ENCODE peak calls at places on chromosomes 1 and 21, in seven cellular contexts. U, J, C, B, F, T and Z are unnamed samples.

GRCh38 chr1:160615660-160616059 is 31.2 kb downstream of the SLAMF1 start:
- DNase-seq in U (no peak), J (no peak), C (no peak), B (no peak), F (no peak), T (no peak), Z (no peak)

GRCh38 chr21:27631471-27631870 is 664.6 kb upstream of the ADAMTS5 start:
- DNase-seq in U (peak), J (no peak), C (no peak), B (no peak), F (no peak), T (no peak), Z (no peak)

GRCh38 chr1:76620371-76620770 is 246.9 kb upstream of the ST6GALNAC5 start:
- DNase-seq in U (no peak), J (no peak), C (no peak), B (no peak), F (no peak), T (no peak), Z (no peak)

GRCh38 chr1:8680628-8681316 is 136.7 kb downstream of the RERE start:
- DNase-seq in U (no peak), J (no peak), C (no peak), B (no peak), F (peak), T (no peak), Z (no peak)

GRCh38 chr1:10788592-10789006 is 7.8 kb downstream of the CASZ1 start:
- DNase-seq in U (no peak), J (peak), C (no peak), B (peak), F (no peak), T (peak), Z (peak)

GRCh38 chr1:92380867-92381266 is 82.0 kb downstream of the RPAP2 start:
- DNase-seq in U (no peak), J (no peak), C (no peak), B (no peak), F (no peak), T (no peak), Z (no peak)

GRCh38 chr21:43929217-43929971 is 64.4 kb downstream of the AGPAT3 start:
- DNase-seq in U (no peak), J (no peak), C (no peak), B (no peak), F (no peak), T (no peak), Z (no peak)

GRCh38 chr1:23611601-23612327 is 52.5 kb upstream of the ID3 start:
- DNase-seq in U (no peak), J (no peak), C (no peak), B (no peak), F (peak), T (no peak), Z (no peak)

GRCh38 chr1:220879509-220880366 is 495 bp downstream of the HLX start:
- DNase-seq in U (peak), J (peak), C (no peak), B (peak), F (peak), T (peak), Z (peak)

GRCh38 chr1:222009105-222009730 is 267.3 kb upstream of the DUSP10 start:
- DNase-seq in U (peak), J (peak), C (no peak), B (peak), F (peak), T (peak), Z (peak)

GRCh38 chr1:47437518-47438320 is at the start of gene FOXD2:
- DNase-seq in U (peak), J (peak), C (peak), B (peak), F (peak), T (peak), Z (peak)

GRCh38 chr1:216221260-216221700 is 202.0 kb downstream of the USH2A start:
- DNase-seq in U (peak), J (peak), C (peak), B (peak), F (peak), T (peak), Z (peak)

GRCh38 chr1:206824327-206824726 is 41.1 kb upstream of the IL20 start:
- DNase-seq in U (no peak), J (no peak), C (no peak), B (no peak), F (peak), T (no peak), Z (no peak)

GRCh38 chr1:229097356-229097755 is 173.6 kb upstream of the RAB4A start:
- DNase-seq in U (no peak), J (no peak), C (no peak), B (no peak), F (no peak), T (no peak), Z (no peak)

GRCh38 chr1:44036409-44037111 is 5.3 kb upstream of the SLC6A9 start:
- DNase-seq in U (peak), J (peak), C (peak), B (peak), F (peak), T (peak), Z (peak)

GRCh38 chr1:15089244-15089992 is 64.1 kb upstream of the TMEM51 start:
- DNase-seq in U (no peak), J (peak), C (no peak), B (peak), F (no peak), T (no peak), Z (no peak)

DNA sequence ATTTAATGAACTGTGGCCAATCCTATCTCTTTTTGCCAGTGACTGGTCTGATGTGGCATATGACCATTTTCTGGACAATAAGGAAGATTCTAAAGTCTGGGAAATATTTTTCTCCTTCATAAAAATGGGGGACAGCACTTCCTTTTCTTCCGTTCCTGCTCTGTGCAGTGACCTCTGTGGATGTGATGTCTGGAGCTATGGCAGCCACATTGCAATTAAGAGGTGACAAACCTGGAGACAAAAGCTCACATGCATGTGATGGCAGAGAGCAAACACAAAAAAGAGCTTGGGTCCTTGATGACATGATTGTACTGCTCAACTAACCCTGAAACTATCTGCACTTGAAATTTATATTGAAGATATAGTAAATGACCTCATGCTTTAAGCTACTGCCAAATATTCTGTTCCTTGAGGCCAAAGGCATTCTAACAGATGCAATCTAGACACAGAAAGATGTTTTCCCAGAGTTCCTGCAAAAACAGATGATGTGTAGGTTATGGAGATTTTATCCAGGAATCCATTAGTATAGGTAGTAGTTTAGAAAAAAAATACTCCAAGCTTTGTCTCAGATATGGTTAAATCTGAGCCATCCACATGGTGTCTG is 2.2 kb upstream of the MAGI3 start:
- DNase-seq in U (peak), J (peak), C (no peak), B (no peak), F (no peak), T (no peak), Z (no peak)
- TF ChIP-seq EZH2 in U (no peak), J (no peak), C (no peak), B (no peak), F (no peak), T (no peak), Z (no peak)

GRCh38 chr1:58346076-58346435 is 200.5 kb downstream of the OMA1 start:
- DNase-seq in U (no peak), J (no peak), C (no peak), B (no peak), F (no peak), T (no peak), Z (no peak)
- H3K27ac ChIP-seq in U (no peak), J (no peak), C (no peak), B (no peak), F (no peak), T (no peak), Z (peak)

GRCh38 chr1:31372051-31372450 is 825 bp downstream of the FABP3 start:
- DNase-seq in U (no peak), J (no peak), C (no peak), B (no peak), F (no peak), T (no peak), Z (no peak)

GRCh38 chr1:31372961-31373896 is at the start of gene FABP3:
- DNase-seq in U (peak), J (peak), C (no peak), B (peak), F (no peak), T (peak), Z (peak)

GRCh38 chr1:31371560-31371959 is 1.3 kb downstream of the FABP3 start:
- DNase-seq in U (no peak), J (no peak), C (no peak), B (no peak), F (no peak), T (no peak), Z (no peak)

GRCh38 chr1:31374511-31375196 is 1.8 kb upstream of the FABP3 start:
- DNase-seq in U (peak), J (peak), C (no peak), B (no peak), F (no peak), T (no peak), Z (no peak)

DNA sequence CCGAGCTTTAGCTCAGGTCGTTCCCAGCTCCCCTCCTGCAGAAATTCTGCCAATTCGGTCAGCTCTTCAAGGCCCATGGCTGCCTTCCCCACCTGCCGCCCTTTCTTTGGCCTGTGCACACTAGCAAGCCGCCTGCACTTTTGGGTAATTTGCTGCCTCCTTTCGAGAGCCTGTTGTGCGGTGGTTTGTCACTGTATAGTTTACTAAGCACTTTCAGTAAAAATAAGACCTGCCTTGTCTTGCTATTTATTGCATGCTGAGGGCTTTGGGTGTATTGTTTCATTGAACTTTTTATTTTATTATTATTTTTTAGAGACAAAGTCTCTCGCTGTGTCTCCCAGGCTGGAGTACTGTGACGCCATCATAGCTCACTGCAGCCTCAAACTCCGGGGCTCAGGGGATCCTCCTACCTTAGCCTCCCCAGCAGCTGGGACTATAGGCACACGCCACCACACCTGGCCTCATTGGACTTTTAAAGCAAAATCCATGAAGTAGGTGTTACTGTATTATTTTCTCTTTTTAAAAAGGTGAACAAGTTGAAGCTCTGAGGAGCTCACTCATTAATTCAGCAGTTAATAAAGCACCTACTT is 1.1 kb upstream of the FABP3 start:
- DNase-seq in U (no peak), J (no peak), C (no peak), B (no peak), F (no peak), T (no peak), Z (no peak)
- TF ChIP-seq EZH2phosphoT487 in U (no peak), J (no peak), C (no peak), B (no peak), F (no peak), T (no peak), Z (no peak)

DNA sequence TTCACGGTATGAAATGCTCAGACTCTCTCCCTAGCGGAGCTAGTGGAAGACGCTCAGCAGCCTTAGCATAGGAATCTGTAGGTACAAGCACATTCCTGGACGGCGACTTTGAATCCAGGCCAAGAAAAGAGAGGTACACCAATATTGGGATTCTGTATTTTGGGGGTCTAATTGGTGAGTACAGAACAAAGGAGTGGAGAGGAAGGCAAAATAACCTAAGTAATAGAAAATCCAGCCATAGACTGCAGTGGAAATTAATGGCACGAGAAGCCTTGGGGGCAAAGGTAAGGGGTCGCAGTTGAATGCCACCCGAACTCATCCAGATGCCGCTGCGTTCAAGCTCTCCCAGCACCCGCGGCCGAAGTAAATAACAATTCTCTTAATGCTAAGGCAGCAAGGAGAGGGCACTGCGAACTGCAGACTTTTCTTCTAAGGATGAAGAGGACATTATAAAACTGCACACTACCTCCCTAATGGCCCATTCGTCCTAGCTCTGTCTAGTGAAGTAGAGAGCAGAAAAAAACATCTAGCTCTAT is 17.8 kb upstream of the TBX15 start:
- DNase-seq in U (no peak), J (no peak), C (no peak), B (no peak), F (no peak), T (no peak), Z (no peak)
- TF ChIP-seq EZH2 in U (no peak), J (no peak), C (no peak), B (no peak), F (no peak), T (peak), Z (no peak)

DNA sequence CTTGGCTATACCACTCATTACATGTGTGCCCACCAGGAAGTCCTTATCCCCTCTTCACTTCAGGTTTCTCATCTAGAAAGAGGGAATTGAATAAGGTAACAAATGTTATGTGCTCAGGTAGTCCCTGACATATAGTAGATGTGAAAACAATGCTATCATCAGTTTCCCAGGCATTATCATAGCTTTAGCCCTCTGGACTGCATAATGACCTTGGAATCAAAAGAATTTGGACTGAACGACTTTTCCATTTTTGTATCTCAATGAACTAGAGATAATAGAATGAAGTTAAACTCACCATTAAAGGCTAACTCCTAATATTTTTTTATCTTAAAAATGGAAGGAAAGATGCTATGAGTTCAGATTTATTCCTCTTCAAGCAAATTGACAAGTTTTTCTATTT is 304.1 kb upstream of the USP24 start:
- DNase-seq in U (no peak), J (no peak), C (no peak), B (no peak), F (no peak), T (no peak), Z (no peak)
- H3K27ac ChIP-seq in U (no peak), J (no peak), C (no peak), B (no peak), F (no peak), T (no peak), Z (no peak)

GRCh38 chr1:219347376-219347775 is 173.7 kb downstream of the LYPLAL1 start:
- DNase-seq in U (no peak), J (no peak), C (no peak), B (no peak), F (no peak), T (no peak), Z (no peak)
- TF ChIP-seq EZH2phosphoT487 in U (no peak), J (no peak), C (no peak), B (no peak), F (no peak), T (no peak), Z (no peak)

GRCh38 chr1:115828101-115829022 is 12.6 kb downstream of the NHLH2 start:
- DNase-seq in U (peak), J (no peak), C (no peak), B (peak), F (no peak), T (peak), Z (peak)
- TF ChIP-seq EZH2 in U (no peak), J (no peak), C (no peak), B (peak), F (no peak), T (no peak), Z (peak)

GRCh38 chr1:145425436-145426029 is at the start of gene NBPF20:
- DNase-seq in U (peak), J (peak), C (peak), B (peak), F (peak), T (peak), Z (peak)
- H3K27ac ChIP-seq in U (peak), J (no peak), C (peak), B (no peak), F (no peak), T (no peak), Z (no peak)

GRCh38 chr1:71087713-71088112 is 6.9 kb upstream of the ZRANB2 start:
- DNase-seq in U (no peak), J (no peak), C (no peak), B (no peak), F (no peak), T (no peak), Z (no peak)
- TF ChIP-seq EZH2phosphoT487 in U (no peak), J (no peak), C (no peak), B (no peak), F (no peak), T (no peak), Z (no peak)